ENCODE peak calls at places on chromosomes 6 and 20, in five cellular contexts. Q, G, B, S and W are unnamed samples.

GRCh38 chr20:58075565-58075964 is 152.9 kb downstream of the ANKRD60 start:
- DNase-seq in G (no peak), Q (no peak), B (no peak), S (no peak), W (no peak)

GRCh38 chr6:163588211-163588919 is 173.8 kb downstream of the QKI start:
- DNase-seq in Q (no peak), S (no peak), G (no peak), B (no peak), W (no peak)

GRCh38 chr6:19714415-19715165 is 122.6 kb upstream of the ID4 start:
- DNase-seq in G (no peak), B (no peak), Q (no peak), S (no peak), W (no peak)

GRCh38 chr6:74057326-74057725 is 361.3 kb downstream of the CD109 start:
- DNase-seq in B (no peak), Q (no peak), S (no peak), G (no peak), W (no peak)

GRCh38 chr6:43113431-43114260 is 37.5 kb downstream of the PTK7 start:
- DNase-seq in G (no peak), S (no peak), Q (no peak), B (peak), W (peak)

GRCh38 chr20:62284448-62284847 is 18.3 kb upstream of the ADRM1 start:
- DNase-seq in B (no peak), G (no peak), Q (no peak), S (no peak), W (no peak)

GRCh38 chr20:45117581-45117980 is 2.6 kb upstream of the WFDC5 start:
- DNase-seq in S (no peak), G (no peak), Q (no peak), B (no peak), W (peak)

GRCh38 chr6:16688984-16689636 is 72.2 kb downstream of the ATXN1 start:
- DNase-seq in Q (no peak), S (no peak), G (no peak), B (no peak), W (peak)

GRCh38 chr6:132199343-132199742 is 201.9 kb downstream of the MOXD1 start:
- DNase-seq in B (no peak), Q (no peak), G (no peak), S (no peak), W (no peak)

GRCh38 chr20:14134004-14134403 is 138.7 kb downstream of the MACROD2 start:
- DNase-seq in G (no peak), B (no peak), S (no peak), Q (no peak), W (no peak)

GRCh38 chr6:69894578-69895347 is 28.4 kb downstream of the COL19A1 start:
- DNase-seq in G (no peak), Q (no peak), B (peak), S (no peak), W (no peak)

GRCh38 chr6:112839525-112839961 is 492.4 kb downstream of the RFPL4B start:
- DNase-seq in G (no peak), B (no peak), S (no peak), Q (no peak), W (no peak)

GRCh38 chr6:28587011-28587745 is 61.5 kb downstream of the GPX5 start:
- DNase-seq in S (peak), Q (peak), G (peak), B (peak), W (peak)

GRCh38 chr6:447381-448165 is 56.0 kb downstream of the IRF4 start:
- DNase-seq in Q (no peak), G (no peak), B (no peak), S (no peak), W (no peak)

GRCh38 chr6:83488861-83489260 is 23.5 kb upstream of the PRSS35 start:
- DNase-seq in Q (no peak), S (no peak), B (no peak), G (no peak), W (no peak)

GRCh38 chr6:44650947-44651346 is 263.4 kb downstream of the CDC5L start:
- DNase-seq in Q (no peak), G (no peak), S (no peak), B (no peak), W (no peak)

GRCh38 chr20:32296412-32296811 is 19.0 kb downstream of the KIF3B start:
- DNase-seq in G (no peak), B (no peak), S (no peak), Q (no peak), W (no peak)

GRCh38 chr20:46670228-46670584 is 18.9 kb upstream of the SLC13A3 start:
- DNase-seq in Q (no peak), G (no peak), S (no peak), B (no peak), W (no peak)

GRCh38 chr6:116511424-116512131 is at the start of gene CALHM5:
- DNase-seq in B (no peak), G (no peak), Q (no peak), S (peak), W (peak)

GRCh38 chr20:62772994-62773858 is 23.0 kb upstream of the MRGBP start:
- DNase-seq in S (no peak), G (no peak), B (peak), Q (no peak), W (no peak)

GRCh38 chr20:54486583-54486982 is 11.2 kb downstream of the DOK5 start:
- DNase-seq in S (no peak), B (no peak), G (no peak), Q (no peak), W (no peak)

GRCh38 chr6:5219292-5219691 is 41.5 kb downstream of the LYRM4 start:
- DNase-seq in S (no peak), Q (no peak), G (no peak), B (no peak), W (no peak)

GRCh38 chr6:29737707-29738630 is 14.7 kb downstream of the HLA-F start:
- DNase-seq in B (peak), S (peak), G (peak), Q (peak), W (peak)

GRCh38 chr20:31819083-31819784 is at the start of gene MYLK2:
- DNase-seq in B (no peak), G (no peak), S (no peak), Q (no peak), W (no peak)